ENCODE peak calls at places on chromosomes 12 and 14, in eight cellular contexts. F, Z, Y, L, W, R, D and O are unnamed samples.

GRCh38 chr14:103097994-103098957 is 3.8 kb downstream of the EXOC3L4 start:
- DNase-seq in R (no peak), Z (no peak), Y (no peak), D (no peak), L (no peak), F (no peak), W (no peak), O (no peak)

GRCh38 chr12:69331846-69332684 is 16.1 kb upstream of the LYZ start:
- DNase-seq in Z (no peak), D (no peak), W (no peak), F (no peak), Y (no peak), L (no peak), R (no peak), O (no peak)

GRCh38 chr12:24073170-24073810 is 123.8 kb upstream of the SOX5 start:
- DNase-seq in Y (no peak), Z (no peak), W (no peak), R (no peak), L (no peak), D (no peak), F (no peak), O (no peak)

GRCh38 chr14:79293482-79293881 is 917.8 kb downstream of the DIO2 start:
- DNase-seq in L (no peak), W (no peak), R (no peak), D (no peak), Z (no peak), F (no peak), Y (no peak), O (peak; percentile 72)

GRCh38 chr14:54790092-54790491 is 112.5 kb downstream of the GCH1 start:
- DNase-seq in F (no peak), L (no peak), Y (no peak), R (no peak), W (no peak), D (no peak), Z (no peak), O (no peak)

GRCh38 chr14:64932231-64932630 is 10.3 kb downstream of the GPX2 start:
- DNase-seq in R (no peak), W (no peak), L (no peak), F (no peak), Z (no peak), D (no peak), Y (no peak), O (no peak)

GRCh38 chr14:97704316-97704715 is 907.1 kb downstream of the VRK1 start:
- DNase-seq in L (no peak), Y (no peak), D (no peak), Z (no peak), F (no peak), R (no peak), W (no peak), O (no peak)

GRCh38 chr12:76480800-76481199 is 78.8 kb downstream of the OSBPL8 start:
- DNase-seq in D (no peak), R (no peak), F (no peak), Z (no peak), L (no peak), W (no peak), Y (no peak), O (no peak)

GRCh38 chr14:22012452-22012851 is 338.8 kb upstream of the OR4E1 start:
- DNase-seq in L (no peak), Y (no peak), D (no peak), F (no peak), Z (no peak), W (no peak), R (no peak), O (no peak)

GRCh38 chr12:53456654-53457366 is 4.9 kb downstream of the PCBP2 start:
- DNase-seq in D (no peak), Y (no peak), F (no peak), W (no peak), L (no peak), Z (no peak), R (no peak), O (no peak)

GRCh38 chr12:53451661-53452158 is at the start of gene PCBP2:
- DNase-seq in W (peak; percentile 95), Y (peak; percentile 98), R (peak; percentile 92), L (peak; percentile 97), Z (peak; percentile 98), F (peak; percentile 99), D (peak; percentile 99), O (peak; percentile 99)

GRCh38 chr12:53453953-53454640 is 2.2 kb downstream of the PCBP2 start:
- DNase-seq in Z (no peak), R (no peak), Y (no peak), D (no peak), F (no peak), L (no peak), W (no peak), O (no peak)

GRCh38 chr12:53452159-53453077 is 516 bp downstream of the PCBP2 start:
- DNase-seq in Z (peak; percentile 92), F (peak; percentile 64), R (peak; percentile 87), W (peak; percentile 50), D (peak; percentile 98), L (peak; percentile 86), Y (no peak), O (peak; percentile 95)

DNA sequence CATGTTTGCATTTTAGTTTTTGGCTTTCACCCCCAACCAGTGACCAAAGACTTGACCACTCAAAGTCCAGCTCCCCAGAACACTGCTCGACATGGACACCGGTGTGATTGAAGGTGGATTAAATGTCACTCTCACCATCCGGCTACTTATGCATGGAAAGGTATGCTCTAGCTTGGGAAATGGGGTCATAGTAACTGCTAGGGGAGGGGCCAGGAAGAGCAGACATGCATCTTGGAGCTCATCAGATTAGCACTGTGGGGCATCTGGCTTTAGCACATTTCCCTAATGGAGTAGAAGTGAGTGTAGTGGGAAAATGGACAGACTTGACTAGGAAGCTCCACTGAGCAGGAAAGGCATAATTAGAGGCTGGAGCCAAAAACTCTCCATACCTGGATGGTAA is 2.8 kb downstream of the PCBP2 start:
- DNase-seq in L (no peak), Y (no peak), Z (no peak), W (no peak), R (no peak), F (no peak), D (no peak), O (no peak)
- TF ChIP-seq POLR2AphosphoS5 in L (no peak), Y (no peak), Z (no peak), W (peak; percentile 34), R (peak; percentile 58), F (no peak), D (no peak), O (no peak)

GRCh38 chr12:4645023-4645422 is 3.8 kb downstream of the AKAP3 start:
- DNase-seq in Y (no peak), R (no peak), Z (no peak), F (no peak), L (no peak), D (no peak), W (no peak), O (no peak)

GRCh38 chr12:4653257-4653656 is 4.3 kb downstream of the NDUFA9 start:
- DNase-seq in L (no peak), D (no peak), Y (no peak), W (no peak), F (no peak), R (no peak), Z (no peak), O (no peak)

GRCh38 chr12:4649358-4649661 is 396 bp downstream of the NDUFA9 start:
- DNase-seq in R (no peak), Y (no peak), W (no peak), Z (no peak), F (no peak), D (no peak), L (no peak), O (no peak)

GRCh38 chr12:4648099-4648498 is 752 bp downstream of the AKAP3 start:
- DNase-seq in W (no peak), R (no peak), Y (no peak), D (no peak), Z (no peak), L (no peak), F (no peak), O (no peak)

GRCh38 chr12:4648499-4649357 is at the start of the genes AKAP3 and NDUFA9:
- DNase-seq in W (peak; percentile 21), F (peak; percentile 66), R (peak; percentile 88), L (peak; percentile 82), D (peak; percentile 95), Y (peak; percentile 61), Z (no peak), O (peak; percentile 89)
- TF ChIP-seq POLR2AphosphoS5 in W (peak; percentile 93), F (peak; percentile 75), R (peak; percentile 69), L (peak; percentile 94), D (peak; percentile 77), Y (peak; percentile 52), Z (peak; percentile 99), O (peak; percentile 65)

DNA sequence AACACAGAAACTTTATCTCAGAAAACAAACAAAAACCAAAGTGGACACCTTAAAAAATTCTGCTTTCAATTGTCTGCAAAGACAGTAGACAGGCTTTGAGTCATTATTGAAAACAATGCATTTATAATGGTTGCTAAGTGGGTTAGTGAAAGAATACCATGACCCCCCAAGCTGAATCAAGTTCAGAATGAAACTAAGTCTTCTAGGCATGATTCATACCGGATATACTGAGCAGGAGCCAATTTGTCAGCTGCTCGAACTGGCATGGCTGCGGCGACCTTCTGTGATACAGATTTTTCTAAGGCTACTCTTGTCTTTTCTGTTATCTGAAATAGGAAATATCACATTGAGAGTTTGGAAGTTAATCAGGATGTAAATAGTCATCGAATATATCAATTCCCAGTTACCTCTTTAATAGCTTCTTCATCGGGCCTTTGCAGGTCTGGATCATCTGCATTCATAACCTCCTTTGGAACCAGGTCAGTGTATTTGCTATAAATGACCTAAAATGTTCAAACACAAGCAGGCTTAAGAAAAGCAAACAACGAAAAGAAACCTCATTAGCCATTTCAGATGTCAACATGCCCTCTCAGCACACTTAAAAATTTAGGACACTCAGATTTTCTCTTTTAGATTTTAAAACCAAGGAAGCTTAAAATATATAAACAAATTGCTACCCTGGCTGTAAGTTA is 22.3 kb downstream of the SNW1 start:
- DNase-seq in R (no peak), Y (no peak), Z (no peak), W (no peak), L (peak; percentile 43), F (no peak), D (no peak), O (no peak)
- TF ChIP-seq POLR2AphosphoS5 in R (no peak), Y (no peak), Z (no peak), W (no peak), L (no peak), F (no peak), D (no peak), O (no peak)

GRCh38 chr12:66156654-66157053 is 13.1 kb downstream of the TMBIM4 start:
- DNase-seq in L (no peak), D (no peak), Z (no peak), F (no peak), R (no peak), Y (no peak), W (no peak), O (no peak)
- TF ChIP-seq POLR2AphosphoS5 in L (no peak), D (no peak), Z (no peak), F (no peak), R (no peak), Y (no peak), W (no peak), O (no peak)

GRCh38 chr14:105005929-105006830 is 14.7 kb downstream of the CDCA4 start:
- DNase-seq in R (no peak), Y (no peak), D (no peak), F (no peak), W (no peak), L (no peak), Z (no peak), O (no peak)
- TF ChIP-seq POLR2AphosphoS5 in R (no peak), Y (peak; percentile 32), D (no peak), F (no peak), W (peak; percentile 12), L (no peak), Z (no peak), O (no peak)

GRCh38 chr12:108306014-108306501 is 33.1 kb downstream of the CMKLR1 start:
- DNase-seq in D (no peak), Z (no peak), R (no peak), W (no peak), Y (no peak), L (no peak), F (no peak), O (no peak)
- TF ChIP-seq POLR2AphosphoS5 in D (no peak), Z (no peak), R (no peak), W (no peak), Y (no peak), L (no peak), F (no peak), O (no peak)